ENCODE peak calls at places on chromosomes 11 and 22, in seven cellular contexts. E, I, Y, W, O, S and H are unnamed samples.

GRCh38 chr11:22703040-22703439 is 36.6 kb downstream of the GAS2 start:
- DNase-seq in E (no peak), I (peak), Y (peak), W (peak), O (no peak), S (no peak), H (no peak)

GRCh38 chr11:11620251-11620965 is 1.4 kb downstream of the GALNT18 start:
- DNase-seq in E (no peak), I (no peak), Y (peak), W (no peak), O (peak), S (no peak), H (no peak)

GRCh38 chr11:61787928-61788491 is 4.4 kb downstream of the TMEM258 start:
- DNase-seq in E (no peak), I (peak), Y (peak), W (peak), O (peak), S (no peak), H (no peak)

GRCh38 chr11:56624661-56625110 is 10.0 kb upstream of the OR5M1 start:
- DNase-seq in E (no peak), I (peak), Y (peak), W (peak), O (no peak), S (no peak), H (no peak)

GRCh38 chr22:17942721-17943120 is 81.6 kb downstream of the MICAL3 start:
- DNase-seq in E (no peak), I (no peak), Y (no peak), W (no peak), O (no peak), S (no peak), H (no peak)

GRCh38 chr11:95485115-95485900 is 254.3 kb upstream of the SESN3 start:
- DNase-seq in E (no peak), I (peak), Y (no peak), W (peak), O (no peak), S (no peak), H (no peak)

GRCh38 chr11:68890490-68891231 is 13.0 kb downstream of the MRPL21 start:
- DNase-seq in E (peak), I (peak), Y (no peak), W (peak), O (no peak), S (no peak), H (peak)

GRCh38 chr22:50530280-50530856 is 556 bp upstream of the TYMP start:
- DNase-seq in E (peak), I (peak), Y (peak), W (peak), O (peak), S (peak), H (no peak)

GRCh38 chr22:21098099-21098671 is 52.4 kb downstream of the LRRC74B start:
- DNase-seq in E (no peak), I (peak), Y (peak), W (no peak), O (no peak), S (no peak), H (no peak)

GRCh38 chr11:9461760-9462134 is 935 bp downstream of the ZNF143 start:
- DNase-seq in E (no peak), I (peak), Y (peak), W (peak), O (no peak), S (no peak), H (no peak)

GRCh38 chr11:106503901-106504300 is 426.4 kb downstream of the AASDHPPT start:
- DNase-seq in E (no peak), I (no peak), Y (no peak), W (peak), O (no peak), S (no peak), H (no peak)

GRCh38 chr22:41260871-41261270 is 20.1 kb upstream of the CHADL start:
- DNase-seq in E (no peak), I (no peak), Y (no peak), W (no peak), O (no peak), S (no peak), H (no peak)

GRCh38 chr22:32531228-32531627 is 56.6 kb downstream of the FBXO7 start:
- DNase-seq in E (no peak), I (peak), Y (no peak), W (no peak), O (no peak), S (no peak), H (no peak)

GRCh38 chr11:2834893-2835767 is 50.4 kb downstream of the CDKN1C start:
- DNase-seq in E (no peak), I (no peak), Y (no peak), W (no peak), O (no peak), S (no peak), H (no peak)

GRCh38 chr22:46377566-46378498 is 42.3 kb downstream of the TRMU start:
- DNase-seq in E (no peak), I (peak), Y (peak), W (no peak), O (peak), S (no peak), H (no peak)

GRCh38 chr11:115464269-115464668 is 39.9 kb downstream of the CADM1 start:
- DNase-seq in E (no peak), I (no peak), Y (no peak), W (no peak), O (no peak), S (no peak), H (no peak)

GRCh38 chr22:28656156-28656555 is 23.5 kb downstream of the TTC28 start:
- DNase-seq in E (no peak), I (no peak), Y (no peak), W (no peak), O (no peak), S (no peak), H (no peak)

GRCh38 chr22:46682011-46682731 is 55.9 kb downstream of the CERK start:
- DNase-seq in E (no peak), I (no peak), Y (no peak), W (no peak), O (no peak), S (no peak), H (no peak)

GRCh38 chr11:41382927-41383326 is 76.5 kb downstream of the LRRC4C start:
- DNase-seq in E (no peak), I (peak), Y (no peak), W (peak), O (no peak), S (no peak), H (no peak)

GRCh38 chr22:37000676-37001534 is 18.3 kb downstream of the TST start:
- DNase-seq in E (no peak), I (no peak), Y (no peak), W (no peak), O (no peak), S (no peak), H (no peak)

GRCh38 chr11:116580828-116581227 is 192.0 kb downstream of the BUD13 start:
- DNase-seq in E (no peak), I (no peak), Y (no peak), W (no peak), O (peak), S (no peak), H (no peak)

GRCh38 chr22:44261164-44261860 is 51.4 kb downstream of the SHISAL1 start:
- DNase-seq in E (no peak), I (no peak), Y (no peak), W (no peak), O (no peak), S (no peak), H (no peak)

GRCh38 chr11:113578164-113578455 is 102.9 kb upstream of the DRD2 start:
- DNase-seq in E (no peak), I (no peak), Y (no peak), W (no peak), O (peak), S (no peak), H (no peak)

GRCh38 chr11:134224710-134225662 is 515 bp downstream of the VPS26B start:
- DNase-seq in E (peak), I (peak), Y (peak), W (no peak), O (no peak), S (peak), H (peak)

GRCh38 chr11:77175869-77176539 is 48.0 kb downstream of the MYO7A start:
- DNase-seq in E (peak), I (no peak), Y (no peak), W (no peak), O (peak), S (no peak), H (no peak)

GRCh38 chr11:77144854-77145428 is 16.9 kb downstream of the MYO7A start:
- DNase-seq in E (no peak), I (no peak), Y (no peak), W (no peak), O (no peak), S (no peak), H (no peak)

GRCh38 chr22:32544953-32545558 is 70.4 kb downstream of the FBXO7 start:
- DNase-seq in E (no peak), I (no peak), Y (no peak), W (no peak), O (no peak), S (no peak), H (no peak)

GRCh38 chr11:120715239-120715638 is 203.7 kb downstream of the GRIK4 start:
- DNase-seq in E (no peak), I (no peak), Y (peak), W (no peak), O (no peak), S (no peak), H (no peak)

GRCh38 chr11:120326228-120326627 is 1.1 kb downstream of the TLCD5 start:
- DNase-seq in E (no peak), I (peak), Y (peak), W (peak), O (no peak), S (no peak), H (no peak)

GRCh38 chr11:34124885-34125668 is 19.6 kb downstream of the NAT10 start:
- DNase-seq in E (no peak), I (no peak), Y (no peak), W (no peak), O (no peak), S (no peak), H (no peak)

GRCh38 chr11:119992171-119993051 is 145.5 kb downstream of the TRIM29 start:
- DNase-seq in E (no peak), I (no peak), Y (no peak), W (no peak), O (no peak), S (no peak), H (no peak)

GRCh38 chr11:11078344-11078743 is 220.5 kb upstream of the ZBED5 start:
- DNase-seq in E (no peak), I (peak), Y (peak), W (peak), O (no peak), S (no peak), H (no peak)

GRCh38 chr11:73995247-73995646 is 12.6 kb upstream of the UCP2 start:
- DNase-seq in E (no peak), I (peak), Y (no peak), W (no peak), O (no peak), S (peak), H (no peak)

DNA sequence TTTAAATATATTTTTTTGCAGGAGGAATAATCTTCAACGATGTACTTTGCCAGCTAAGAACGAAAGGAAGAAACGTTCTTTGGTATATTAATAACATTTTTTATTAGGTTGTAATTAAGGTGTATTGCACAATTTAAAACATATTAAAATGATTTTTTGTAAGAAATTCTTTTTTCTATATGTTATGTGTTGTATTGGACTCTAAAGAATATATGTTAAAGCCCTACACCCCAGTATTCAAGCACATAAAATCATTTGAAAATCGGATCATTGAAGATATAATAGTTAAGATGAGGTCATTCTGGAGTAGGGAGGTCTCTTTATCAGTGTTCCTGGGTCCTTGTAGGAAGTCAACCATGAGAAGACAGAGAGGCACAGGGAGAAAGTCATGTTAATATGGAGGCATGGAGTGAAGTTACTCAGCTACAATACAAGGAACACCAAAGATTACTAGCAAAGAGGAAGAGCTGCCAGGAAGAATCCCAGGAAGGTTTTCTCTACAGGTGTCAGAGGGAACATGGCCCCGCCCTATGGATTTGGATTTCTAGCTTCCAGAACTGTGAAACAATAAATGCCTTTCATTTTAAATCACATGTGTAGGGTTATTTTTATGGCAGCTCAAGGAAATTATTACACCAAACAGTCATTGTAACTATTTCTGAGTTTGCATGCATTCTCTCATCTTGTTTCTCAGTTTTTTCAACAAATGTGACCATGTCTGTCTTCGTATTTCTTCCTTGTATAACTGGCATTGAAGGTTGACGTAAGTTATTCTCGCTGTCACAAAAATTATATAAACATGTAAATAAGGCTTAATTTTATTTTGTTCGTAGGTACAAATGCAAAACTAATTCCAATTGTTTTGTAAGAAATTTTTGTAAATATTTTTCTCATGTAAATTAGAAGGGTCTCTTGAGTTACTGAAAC is 75.4 kb upstream of the VPREB1 start:
- DNase-seq in E (no peak), I (no peak), Y (no peak), W (no peak), O (no peak), S (no peak), H (no peak)
- H3K4me3 ChIP-seq in E (no peak), I (no peak), Y (peak), W (no peak), O (no peak), S (no peak), H (no peak)

GRCh38 chr22:23538502-23538860 is 41.6 kb downstream of the IGLL1 start:
- DNase-seq in E (no peak), I (no peak), Y (no peak), W (no peak), O (no peak), S (no peak), H (no peak)

GRCh38 chr22:23539135-23539838 is 40.8 kb downstream of the IGLL1 start:
- DNase-seq in E (peak), I (peak), Y (peak), W (peak), O (peak), S (peak), H (no peak)

GRCh38 chr22:23534851-23535717 is 45.0 kb downstream of the IGLL1 start:
- DNase-seq in E (no peak), I (no peak), Y (no peak), W (no peak), O (no peak), S (no peak), H (no peak)

GRCh38 chr22:23536821-23537345 is 43.2 kb downstream of the IGLL1 start:
- DNase-seq in E (no peak), I (no peak), Y (no peak), W (no peak), O (no peak), S (no peak), H (no peak)

GRCh38 chr22:23537421-23537820 is 42.7 kb downstream of the IGLL1 start:
- DNase-seq in E (no peak), I (no peak), Y (no peak), W (no peak), O (no peak), S (no peak), H (no peak)
- H3K4me3 ChIP-seq in E (no peak), I (no peak), Y (no peak), W (no peak), O (no peak), S (no peak), H (no peak)

DNA sequence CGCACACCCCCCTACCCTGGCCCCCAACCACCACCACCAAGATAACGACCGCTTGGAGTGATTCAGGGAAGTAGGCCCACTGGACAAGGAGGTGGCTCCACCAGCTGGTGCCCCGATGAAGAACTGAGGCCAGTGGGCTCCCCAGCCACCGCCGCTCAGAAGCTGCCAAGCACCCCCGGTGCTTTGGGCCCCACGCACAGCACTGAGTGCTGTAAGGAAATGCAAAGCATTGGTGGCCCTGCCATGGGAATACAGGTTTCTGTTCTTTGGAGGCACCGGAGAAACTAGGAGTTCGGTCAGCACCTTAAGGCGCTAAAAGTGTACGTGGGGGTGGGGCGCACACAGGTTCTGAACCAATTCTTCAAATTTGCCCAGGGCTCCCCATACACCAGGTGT is 664 bp upstream of the PRSS23 start:
- DNase-seq in E (no peak), I (no peak), Y (peak), W (no peak), O (no peak), S (no peak), H (peak)
- H3K4me3 ChIP-seq in E (peak), I (peak), Y (peak), W (peak), O (peak), S (no peak), H (peak)

GRCh38 chr11:371051-371450 is 1.8 kb downstream of the B4GALNT4 start:
- DNase-seq in E (no peak), I (no peak), Y (no peak), W (no peak), O (no peak), S (no peak), H (no peak)

GRCh38 chr11:371716-372590 is 2.7 kb downstream of the B4GALNT4 start:
- DNase-seq in E (no peak), I (no peak), Y (no peak), W (no peak), O (no peak), S (no peak), H (no peak)

GRCh38 chr11:369336-370018 is at the start of gene B4GALNT4:
- DNase-seq in E (no peak), I (no peak), Y (no peak), W (no peak), O (no peak), S (no peak), H (no peak)

GRCh38 chr11:368414-369335 is 624 bp upstream of the B4GALNT4 start:
- DNase-seq in E (no peak), I (no peak), Y (peak), W (peak), O (no peak), S (no peak), H (no peak)

DNA sequence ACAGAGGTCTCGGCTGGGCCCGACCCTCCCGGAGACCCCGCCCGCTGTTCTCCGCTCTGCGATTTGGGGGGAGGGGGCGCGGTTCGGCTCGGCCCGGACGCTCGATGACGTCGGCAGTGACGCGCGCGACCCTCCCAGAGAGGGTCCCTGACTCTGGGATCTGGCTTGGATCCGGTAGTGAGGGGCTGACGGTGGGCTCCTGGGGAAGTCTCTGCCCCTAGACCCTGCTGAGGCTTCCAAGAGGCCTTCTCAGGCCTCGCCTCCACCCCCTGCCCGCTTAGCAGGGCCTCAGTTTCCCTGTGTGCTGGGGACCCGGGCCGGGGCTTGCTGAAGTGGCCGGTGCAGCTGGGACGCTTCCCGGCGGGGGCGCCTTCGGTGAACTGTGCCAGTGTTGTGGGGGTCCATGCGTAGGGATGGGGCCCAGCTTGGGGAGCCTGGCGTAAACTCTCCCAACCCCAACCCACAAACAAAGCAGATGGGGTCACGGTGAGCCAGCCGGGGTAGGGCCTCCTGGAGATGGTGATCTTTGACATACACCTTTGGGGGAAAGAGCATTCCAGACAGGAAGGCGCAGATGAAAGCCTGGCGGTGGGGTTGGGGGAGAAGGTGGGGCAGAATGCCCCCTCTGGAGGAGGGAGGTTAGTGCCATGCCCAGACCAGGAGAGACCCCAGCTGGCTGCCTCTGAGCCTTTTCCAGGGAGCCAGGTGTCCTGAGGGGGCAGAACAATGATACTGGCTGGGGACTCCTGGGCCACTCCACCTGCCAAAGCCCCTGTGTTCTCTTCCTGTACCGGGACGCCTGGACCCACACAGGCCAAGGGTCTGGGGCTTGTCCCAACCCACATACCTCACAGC is 1.0 kb downstream of the B4GALNT4 start:
- DNase-seq in E (no peak), I (no peak), Y (no peak), W (no peak), O (peak), S (no peak), H (no peak)
- H3K4me3 ChIP-seq in E (no peak), I (peak), Y (peak), W (peak), O (peak), S (no peak), H (no peak)